ENCODE peak calls at places on chromosomes 3 and 15, in nine cellular contexts. One of them, this sample, is unnamed.

GRCh38 chr15:85312925-85313324 is 67.5 kb upstream of the AKAP13 start:
- DNase-seq in activated CD8-positive, alpha-beta memory T cell treated with anti-CD3 and anti-CD28 coated beads for 4 hours: no peak
- DNase-seq in PC-3: no peak
- DNase-seq in mesenteric fat pad: no peak
- DNase-seq in stimulated activated CD8-positive, alpha-beta memory T cell treated with anti-CD3 and anti-CD28 coated beads, Interleukin-2, amount 100 ng/mL, for 1 hour: no peak
- DNase-seq in BE2C: no peak
- DNase-seq in nephron progenitor cell: no peak
- DNase-seq in iPS-NIHi11: peak
- DNase-seq in CD8-positive, alpha-beta T cell: no peak
- DNase-seq in this sample: no peak

GRCh38 chr15:60835974-60836373 is 357.0 kb upstream of the ICE2 start:
- DNase-seq in BE2C: no peak
- DNase-seq in CD8-positive, alpha-beta T cell: no peak
- DNase-seq in iPS-NIHi11: no peak
- DNase-seq in PC-3: no peak
- DNase-seq in activated CD8-positive, alpha-beta memory T cell treated with anti-CD3 and anti-CD28 coated beads for 4 hours: no peak
- DNase-seq in stimulated activated CD8-positive, alpha-beta memory T cell treated with anti-CD3 and anti-CD28 coated beads, Interleukin-2, amount 100 ng/mL, for 1 hour: no peak
- DNase-seq in mesenteric fat pad: no peak
- DNase-seq in nephron progenitor cell: no peak
- DNase-seq in this sample: no peak

GRCh38 chr3:37542772-37543449 is 318.8 kb upstream of the CTDSPL start:
- DNase-seq in stimulated activated CD8-positive, alpha-beta memory T cell treated with anti-CD3 and anti-CD28 coated beads, Interleukin-2, amount 100 ng/mL, for 1 hour: no peak
- DNase-seq in nephron progenitor cell: no peak
- DNase-seq in PC-3: peak
- DNase-seq in activated CD8-positive, alpha-beta memory T cell treated with anti-CD3 and anti-CD28 coated beads for 4 hours: no peak
- DNase-seq in iPS-NIHi11: no peak
- DNase-seq in BE2C: no peak
- DNase-seq in mesenteric fat pad: no peak
- DNase-seq in CD8-positive, alpha-beta T cell: no peak
- DNase-seq in this sample: no peak

GRCh38 chr3:60475096-60475495 is 776.2 kb downstream of the FHIT start:
- DNase-seq in nephron progenitor cell: no peak
- DNase-seq in iPS-NIHi11: no peak
- DNase-seq in CD8-positive, alpha-beta T cell: no peak
- DNase-seq in stimulated activated CD8-positive, alpha-beta memory T cell treated with anti-CD3 and anti-CD28 coated beads, Interleukin-2, amount 100 ng/mL, for 1 hour: no peak
- DNase-seq in BE2C: no peak
- DNase-seq in activated CD8-positive, alpha-beta memory T cell treated with anti-CD3 and anti-CD28 coated beads for 4 hours: no peak
- DNase-seq in mesenteric fat pad: no peak
- DNase-seq in PC-3: no peak
- DNase-seq in this sample: no peak

GRCh38 chr15:22980189-22981136 is at the start of gene CYFIP1:
- DNase-seq in CD8-positive, alpha-beta T cell: no peak
- DNase-seq in mesenteric fat pad: peak
- DNase-seq in activated CD8-positive, alpha-beta memory T cell treated with anti-CD3 and anti-CD28 coated beads for 4 hours: no peak
- DNase-seq in nephron progenitor cell: peak
- DNase-seq in BE2C: peak
- DNase-seq in stimulated activated CD8-positive, alpha-beta memory T cell treated with anti-CD3 and anti-CD28 coated beads, Interleukin-2, amount 100 ng/mL, for 1 hour: no peak
- DNase-seq in iPS-NIHi11: peak
- DNase-seq in PC-3: peak
- DNase-seq in this sample: peak

GRCh38 chr15:65423977-65424679 is 1.4 kb upstream of the IGDCC4 start:
- DNase-seq in BE2C: no peak
- DNase-seq in iPS-NIHi11: no peak
- DNase-seq in nephron progenitor cell: no peak
- DNase-seq in stimulated activated CD8-positive, alpha-beta memory T cell treated with anti-CD3 and anti-CD28 coated beads, Interleukin-2, amount 100 ng/mL, for 1 hour: no peak
- DNase-seq in activated CD8-positive, alpha-beta memory T cell treated with anti-CD3 and anti-CD28 coated beads for 4 hours: no peak
- DNase-seq in mesenteric fat pad: peak
- DNase-seq in PC-3: peak
- DNase-seq in CD8-positive, alpha-beta T cell: no peak
- DNase-seq in this sample: no peak

GRCh38 chr3:124275421-124275820 is 283.5 kb upstream of the ROPN1 start:
- DNase-seq in CD8-positive, alpha-beta T cell: no peak
- DNase-seq in mesenteric fat pad: no peak
- DNase-seq in iPS-NIHi11: no peak
- DNase-seq in BE2C: no peak
- DNase-seq in activated CD8-positive, alpha-beta memory T cell treated with anti-CD3 and anti-CD28 coated beads for 4 hours: no peak
- DNase-seq in stimulated activated CD8-positive, alpha-beta memory T cell treated with anti-CD3 and anti-CD28 coated beads, Interleukin-2, amount 100 ng/mL, for 1 hour: no peak
- DNase-seq in PC-3: no peak
- DNase-seq in nephron progenitor cell: no peak
- DNase-seq in this sample: no peak

GRCh38 chr3:55751730-55752129 is 264.6 kb upstream of the WNT5A start:
- DNase-seq in PC-3: no peak
- DNase-seq in nephron progenitor cell: no peak
- DNase-seq in iPS-NIHi11: no peak
- DNase-seq in stimulated activated CD8-positive, alpha-beta memory T cell treated with anti-CD3 and anti-CD28 coated beads, Interleukin-2, amount 100 ng/mL, for 1 hour: no peak
- DNase-seq in activated CD8-positive, alpha-beta memory T cell treated with anti-CD3 and anti-CD28 coated beads for 4 hours: no peak
- DNase-seq in mesenteric fat pad: no peak
- DNase-seq in CD8-positive, alpha-beta T cell: no peak
- DNase-seq in BE2C: no peak
- DNase-seq in this sample: no peak

GRCh38 chr3:82558081-82558480 is 796.6 kb upstream of the GBE1 start:
- DNase-seq in stimulated activated CD8-positive, alpha-beta memory T cell treated with anti-CD3 and anti-CD28 coated beads, Interleukin-2, amount 100 ng/mL, for 1 hour: no peak
- DNase-seq in CD8-positive, alpha-beta T cell: no peak
- DNase-seq in activated CD8-positive, alpha-beta memory T cell treated with anti-CD3 and anti-CD28 coated beads for 4 hours: no peak
- DNase-seq in iPS-NIHi11: no peak
- DNase-seq in mesenteric fat pad: no peak
- DNase-seq in nephron progenitor cell: no peak
- DNase-seq in PC-3: no peak
- DNase-seq in BE2C: no peak
- DNase-seq in this sample: no peak

GRCh38 chr3:29452923-29453277 is 172.0 kb downstream of the RBMS3 start:
- DNase-seq in PC-3: no peak
- DNase-seq in nephron progenitor cell: no peak
- DNase-seq in activated CD8-positive, alpha-beta memory T cell treated with anti-CD3 and anti-CD28 coated beads for 4 hours: no peak
- DNase-seq in mesenteric fat pad: no peak
- DNase-seq in stimulated activated CD8-positive, alpha-beta memory T cell treated with anti-CD3 and anti-CD28 coated beads, Interleukin-2, amount 100 ng/mL, for 1 hour: no peak
- DNase-seq in CD8-positive, alpha-beta T cell: no peak
- DNase-seq in iPS-NIHi11: no peak
- DNase-seq in BE2C: no peak
- DNase-seq in this sample: no peak

GRCh38 chr3:150757768-150758167 is 5.2 kb downstream of the SIAH2 start:
- DNase-seq in stimulated activated CD8-positive, alpha-beta memory T cell treated with anti-CD3 and anti-CD28 coated beads, Interleukin-2, amount 100 ng/mL, for 1 hour: no peak
- DNase-seq in mesenteric fat pad: no peak
- DNase-seq in CD8-positive, alpha-beta T cell: no peak
- DNase-seq in BE2C: no peak
- DNase-seq in activated CD8-positive, alpha-beta memory T cell treated with anti-CD3 and anti-CD28 coated beads for 4 hours: no peak
- DNase-seq in iPS-NIHi11: no peak
- DNase-seq in nephron progenitor cell: no peak
- DNase-seq in PC-3: no peak
- DNase-seq in this sample: no peak

GRCh38 chr3:120555661-120556509 is 40.3 kb upstream of the NDUFB4 start:
- DNase-seq in BE2C: no peak
- DNase-seq in iPS-NIHi11: no peak
- DNase-seq in CD8-positive, alpha-beta T cell: no peak
- DNase-seq in stimulated activated CD8-positive, alpha-beta memory T cell treated with anti-CD3 and anti-CD28 coated beads, Interleukin-2, amount 100 ng/mL, for 1 hour: no peak
- DNase-seq in mesenteric fat pad: no peak
- DNase-seq in nephron progenitor cell: no peak
- DNase-seq in activated CD8-positive, alpha-beta memory T cell treated with anti-CD3 and anti-CD28 coated beads for 4 hours: no peak
- DNase-seq in PC-3: no peak
- DNase-seq in this sample: no peak

GRCh38 chr3:142577701-142578308 is 728 bp downstream of the ATR start:
- DNase-seq in activated CD8-positive, alpha-beta memory T cell treated with anti-CD3 and anti-CD28 coated beads for 4 hours: no peak
- DNase-seq in mesenteric fat pad: no peak
- DNase-seq in stimulated activated CD8-positive, alpha-beta memory T cell treated with anti-CD3 and anti-CD28 coated beads, Interleukin-2, amount 100 ng/mL, for 1 hour: no peak
- DNase-seq in BE2C: no peak
- DNase-seq in PC-3: no peak
- DNase-seq in nephron progenitor cell: no peak
- DNase-seq in iPS-NIHi11: no peak
- DNase-seq in CD8-positive, alpha-beta T cell: no peak
- DNase-seq in this sample: no peak

GRCh38 chr3:112338021-112338726 is 5.2 kb downstream of the CD200 start:
- DNase-seq in nephron progenitor cell: no peak
- DNase-seq in mesenteric fat pad: no peak
- DNase-seq in CD8-positive, alpha-beta T cell: no peak
- DNase-seq in PC-3: no peak
- DNase-seq in activated CD8-positive, alpha-beta memory T cell treated with anti-CD3 and anti-CD28 coated beads for 4 hours: no peak
- DNase-seq in BE2C: no peak
- DNase-seq in iPS-NIHi11: no peak
- DNase-seq in stimulated activated CD8-positive, alpha-beta memory T cell treated with anti-CD3 and anti-CD28 coated beads, Interleukin-2, amount 100 ng/mL, for 1 hour: no peak
- DNase-seq in this sample: no peak

GRCh38 chr3:148601766-148602685 is 95.7 kb upstream of the AGTR1 start:
- DNase-seq in iPS-NIHi11: no peak
- DNase-seq in nephron progenitor cell: no peak
- DNase-seq in activated CD8-positive, alpha-beta memory T cell treated with anti-CD3 and anti-CD28 coated beads for 4 hours: no peak
- DNase-seq in CD8-positive, alpha-beta T cell: no peak
- DNase-seq in mesenteric fat pad: no peak
- DNase-seq in BE2C: no peak
- DNase-seq in stimulated activated CD8-positive, alpha-beta memory T cell treated with anti-CD3 and anti-CD28 coated beads, Interleukin-2, amount 100 ng/mL, for 1 hour: no peak
- DNase-seq in PC-3: no peak
- DNase-seq in this sample: no peak

GRCh38 chr3:150930839-150931238 is 25.6 kb upstream of the MINDY4B start:
- DNase-seq in CD8-positive, alpha-beta T cell: no peak
- DNase-seq in nephron progenitor cell: no peak
- DNase-seq in activated CD8-positive, alpha-beta memory T cell treated with anti-CD3 and anti-CD28 coated beads for 4 hours: no peak
- DNase-seq in BE2C: no peak
- DNase-seq in stimulated activated CD8-positive, alpha-beta memory T cell treated with anti-CD3 and anti-CD28 coated beads, Interleukin-2, amount 100 ng/mL, for 1 hour: no peak
- DNase-seq in mesenteric fat pad: no peak
- DNase-seq in PC-3: no peak
- DNase-seq in iPS-NIHi11: no peak
- DNase-seq in this sample: no peak

GRCh38 chr3:53773586-53774368 is 72.4 kb downstream of the CHDH start:
- DNase-seq in iPS-NIHi11: no peak
- DNase-seq in BE2C: no peak
- DNase-seq in CD8-positive, alpha-beta T cell: no peak
- DNase-seq in PC-3: no peak
- DNase-seq in stimulated activated CD8-positive, alpha-beta memory T cell treated with anti-CD3 and anti-CD28 coated beads, Interleukin-2, amount 100 ng/mL, for 1 hour: no peak
- DNase-seq in activated CD8-positive, alpha-beta memory T cell treated with anti-CD3 and anti-CD28 coated beads for 4 hours: no peak
- DNase-seq in mesenteric fat pad: no peak
- DNase-seq in nephron progenitor cell: no peak
- DNase-seq in this sample: no peak

GRCh38 chr15:66389098-66389858 is 2.6 kb downstream of the MAP2K1 start:
- DNase-seq in stimulated activated CD8-positive, alpha-beta memory T cell treated with anti-CD3 and anti-CD28 coated beads, Interleukin-2, amount 100 ng/mL, for 1 hour: no peak
- DNase-seq in CD8-positive, alpha-beta T cell: no peak
- DNase-seq in BE2C: no peak
- DNase-seq in iPS-NIHi11: no peak
- DNase-seq in PC-3: no peak
- DNase-seq in mesenteric fat pad: no peak
- DNase-seq in nephron progenitor cell: no peak
- DNase-seq in activated CD8-positive, alpha-beta memory T cell treated with anti-CD3 and anti-CD28 coated beads for 4 hours: no peak
- DNase-seq in this sample: no peak

GRCh38 chr3:148727242-148727641 is 29.5 kb downstream of the AGTR1 start:
- DNase-seq in mesenteric fat pad: no peak
- DNase-seq in iPS-NIHi11: peak
- DNase-seq in BE2C: peak
- DNase-seq in PC-3: peak
- DNase-seq in CD8-positive, alpha-beta T cell: no peak
- DNase-seq in activated CD8-positive, alpha-beta memory T cell treated with anti-CD3 and anti-CD28 coated beads for 4 hours: no peak
- DNase-seq in stimulated activated CD8-positive, alpha-beta memory T cell treated with anti-CD3 and anti-CD28 coated beads, Interleukin-2, amount 100 ng/mL, for 1 hour: no peak
- DNase-seq in nephron progenitor cell: peak
- DNase-seq in this sample: peak

GRCh38 chr3:184986490-184986889 is 166.4 kb downstream of the C3orf70 start:
- DNase-seq in BE2C: no peak
- DNase-seq in CD8-positive, alpha-beta T cell: no peak
- DNase-seq in activated CD8-positive, alpha-beta memory T cell treated with anti-CD3 and anti-CD28 coated beads for 4 hours: no peak
- DNase-seq in nephron progenitor cell: no peak
- DNase-seq in PC-3: no peak
- DNase-seq in iPS-NIHi11: no peak
- DNase-seq in mesenteric fat pad: no peak
- DNase-seq in stimulated activated CD8-positive, alpha-beta memory T cell treated with anti-CD3 and anti-CD28 coated beads, Interleukin-2, amount 100 ng/mL, for 1 hour: no peak
- DNase-seq in this sample: no peak

GRCh38 chr15:92900712-92901052 is 558 bp downstream of the CHD2 start:
- DNase-seq in nephron progenitor cell: no peak
- DNase-seq in CD8-positive, alpha-beta T cell: no peak
- DNase-seq in BE2C: no peak
- DNase-seq in stimulated activated CD8-positive, alpha-beta memory T cell treated with anti-CD3 and anti-CD28 coated beads, Interleukin-2, amount 100 ng/mL, for 1 hour: no peak
- DNase-seq in PC-3: no peak
- DNase-seq in iPS-NIHi11: no peak
- DNase-seq in mesenteric fat pad: no peak
- DNase-seq in activated CD8-positive, alpha-beta memory T cell treated with anti-CD3 and anti-CD28 coated beads for 4 hours: no peak
- DNase-seq in this sample: no peak

GRCh38 chr3:165444745-165445144 is 248.6 kb upstream of the SLITRK3 start:
- DNase-seq in activated CD8-positive, alpha-beta memory T cell treated with anti-CD3 and anti-CD28 coated beads for 4 hours: no peak
- DNase-seq in mesenteric fat pad: no peak
- DNase-seq in stimulated activated CD8-positive, alpha-beta memory T cell treated with anti-CD3 and anti-CD28 coated beads, Interleukin-2, amount 100 ng/mL, for 1 hour: no peak
- DNase-seq in nephron progenitor cell: no peak
- DNase-seq in PC-3: no peak
- DNase-seq in iPS-NIHi11: no peak
- DNase-seq in CD8-positive, alpha-beta T cell: no peak
- DNase-seq in BE2C: no peak
- DNase-seq in this sample: no peak

GRCh38 chr3:14234197-14235002 is 55.8 kb downstream of the LSM3 start:
- DNase-seq in PC-3: peak
- DNase-seq in iPS-NIHi11: no peak
- DNase-seq in mesenteric fat pad: no peak
- DNase-seq in BE2C: no peak
- DNase-seq in CD8-positive, alpha-beta T cell: no peak
- DNase-seq in nephron progenitor cell: no peak
- DNase-seq in stimulated activated CD8-positive, alpha-beta memory T cell treated with anti-CD3 and anti-CD28 coated beads, Interleukin-2, amount 100 ng/mL, for 1 hour: no peak
- DNase-seq in activated CD8-positive, alpha-beta memory T cell treated with anti-CD3 and anti-CD28 coated beads for 4 hours: no peak
- DNase-seq in this sample: no peak

GRCh38 chr3:25257026-25257425 is 171.0 kb upstream of the RARB start:
- DNase-seq in nephron progenitor cell: no peak
- DNase-seq in activated CD8-positive, alpha-beta memory T cell treated with anti-CD3 and anti-CD28 coated beads for 4 hours: no peak
- DNase-seq in iPS-NIHi11: no peak
- DNase-seq in PC-3: no peak
- DNase-seq in BE2C: no peak
- DNase-seq in stimulated activated CD8-positive, alpha-beta memory T cell treated with anti-CD3 and anti-CD28 coated beads, Interleukin-2, amount 100 ng/mL, for 1 hour: no peak
- DNase-seq in mesenteric fat pad: no peak
- DNase-seq in CD8-positive, alpha-beta T cell: no peak
- DNase-seq in this sample: no peak

GRCh38 chr3:110106805-110107204 is 769.5 kb upstream of the DPPA4 start:
- DNase-seq in PC-3: no peak
- DNase-seq in CD8-positive, alpha-beta T cell: no peak
- DNase-seq in activated CD8-positive, alpha-beta memory T cell treated with anti-CD3 and anti-CD28 coated beads for 4 hours: no peak
- DNase-seq in nephron progenitor cell: no peak
- DNase-seq in iPS-NIHi11: no peak
- DNase-seq in BE2C: no peak
- DNase-seq in stimulated activated CD8-positive, alpha-beta memory T cell treated with anti-CD3 and anti-CD28 coated beads, Interleukin-2, amount 100 ng/mL, for 1 hour: no peak
- DNase-seq in mesenteric fat pad: no peak
- DNase-seq in this sample: no peak

GRCh38 chr3:157906627-157907026 is 199.6 kb downstream of the SHOX2 start:
- DNase-seq in CD8-positive, alpha-beta T cell: no peak
- DNase-seq in PC-3: peak
- DNase-seq in stimulated activated CD8-positive, alpha-beta memory T cell treated with anti-CD3 and anti-CD28 coated beads, Interleukin-2, amount 100 ng/mL, for 1 hour: no peak
- DNase-seq in activated CD8-positive, alpha-beta memory T cell treated with anti-CD3 and anti-CD28 coated beads for 4 hours: no peak
- DNase-seq in nephron progenitor cell: no peak
- DNase-seq in BE2C: no peak
- DNase-seq in iPS-NIHi11: no peak
- DNase-seq in mesenteric fat pad: no peak
- DNase-seq in this sample: no peak

GRCh38 chr3:23709987-23710386 is 95.8 kb upstream of the UBE2E1 start:
- DNase-seq in stimulated activated CD8-positive, alpha-beta memory T cell treated with anti-CD3 and anti-CD28 coated beads, Interleukin-2, amount 100 ng/mL, for 1 hour: no peak
- DNase-seq in PC-3: no peak
- DNase-seq in iPS-NIHi11: no peak
- DNase-seq in BE2C: no peak
- DNase-seq in activated CD8-positive, alpha-beta memory T cell treated with anti-CD3 and anti-CD28 coated beads for 4 hours: no peak
- DNase-seq in nephron progenitor cell: no peak
- DNase-seq in mesenteric fat pad: no peak
- DNase-seq in CD8-positive, alpha-beta T cell: no peak
- DNase-seq in this sample: no peak

GRCh38 chr3:16618721-16619120 is 13.5 kb upstream of the DAZL start:
- DNase-seq in mesenteric fat pad: no peak
- DNase-seq in activated CD8-positive, alpha-beta memory T cell treated with anti-CD3 and anti-CD28 coated beads for 4 hours: no peak
- DNase-seq in CD8-positive, alpha-beta T cell: no peak
- DNase-seq in BE2C: no peak
- DNase-seq in PC-3: peak
- DNase-seq in iPS-NIHi11: no peak
- DNase-seq in nephron progenitor cell: no peak
- DNase-seq in stimulated activated CD8-positive, alpha-beta memory T cell treated with anti-CD3 and anti-CD28 coated beads, Interleukin-2, amount 100 ng/mL, for 1 hour: no peak
- DNase-seq in this sample: no peak

GRCh38 chr15:78977091-78977571 is 32.3 kb upstream of the CTSH start:
- DNase-seq in CD8-positive, alpha-beta T cell: no peak
- DNase-seq in BE2C: no peak
- DNase-seq in nephron progenitor cell: no peak
- DNase-seq in PC-3: no peak
- DNase-seq in iPS-NIHi11: no peak
- DNase-seq in activated CD8-positive, alpha-beta memory T cell treated with anti-CD3 and anti-CD28 coated beads for 4 hours: no peak
- DNase-seq in stimulated activated CD8-positive, alpha-beta memory T cell treated with anti-CD3 and anti-CD28 coated beads, Interleukin-2, amount 100 ng/mL, for 1 hour: no peak
- DNase-seq in mesenteric fat pad: no peak
- DNase-seq in this sample: no peak

GRCh38 chr15:52340093-52340492 is 44.5 kb upstream of the MYO5C start:
- DNase-seq in PC-3: no peak
- DNase-seq in BE2C: no peak
- DNase-seq in stimulated activated CD8-positive, alpha-beta memory T cell treated with anti-CD3 and anti-CD28 coated beads, Interleukin-2, amount 100 ng/mL, for 1 hour: no peak
- DNase-seq in nephron progenitor cell: no peak
- DNase-seq in mesenteric fat pad: no peak
- DNase-seq in activated CD8-positive, alpha-beta memory T cell treated with anti-CD3 and anti-CD28 coated beads for 4 hours: no peak
- DNase-seq in CD8-positive, alpha-beta T cell: no peak
- DNase-seq in iPS-NIHi11: no peak
- DNase-seq in this sample: no peak

GRCh38 chr3:56702487-56703315 is 19.6 kb upstream of the TASOR start:
- DNase-seq in iPS-NIHi11: peak
- DNase-seq in PC-3: peak
- DNase-seq in mesenteric fat pad: no peak
- DNase-seq in stimulated activated CD8-positive, alpha-beta memory T cell treated with anti-CD3 and anti-CD28 coated beads, Interleukin-2, amount 100 ng/mL, for 1 hour: no peak
- DNase-seq in nephron progenitor cell: peak
- DNase-seq in BE2C: peak
- DNase-seq in CD8-positive, alpha-beta T cell: peak
- DNase-seq in activated CD8-positive, alpha-beta memory T cell treated with anti-CD3 and anti-CD28 coated beads for 4 hours: peak
- DNase-seq in this sample: peak

This sample was measured in Peyer's patch.